ENCODE peak calls at places on chromosomes 11 and 22, in eight cellular contexts. D is activated CD4-positive, alpha-beta T cell treated with anti-CD3 and anti-CD28 coated beads, Interleukin-2, amount 10 ng/mL, durations not matched to agents 7 days and 5 days; U is NCI-H1105 treated with DMSO at 0.1 percent for 48 hours; R is activated naive CD8-positive, alpha-beta T cell treated with anti-CD3 and anti-CD28 coated beads for 36 hours; M is choroid plexus epithelial cell; Y is A549; A is Kasumi-1; X is stimulated activated CD4-positive, alpha-beta T cell treated with anti-CD3 and anti-CD28 coated beads, Interleukin-12 subunit alpha, Interleukin-12 subunit beta, amount 100 ng/mL, for 24 hours. K is an unnamed sample.

GRCh38 chr11:76835928-76836612 is 24.6 kb upstream of the ACER3 start:
- DNase-seq in X (no peak), U (peak), D (no peak), A (no peak), R (no peak), M (peak), Y (peak), K (peak)

GRCh38 chr11:123474994-123475393 is 44.9 kb downstream of the GRAMD1B start:
- DNase-seq in X (no peak), R (no peak), D (no peak), A (no peak), Y (peak), M (peak), U (no peak), K (no peak)

GRCh38 chr11:11555228-11555627 is 66.6 kb downstream of the GALNT18 start:
- DNase-seq in D (no peak), A (no peak), U (peak), M (no peak), Y (no peak), X (no peak), R (no peak), K (peak)

GRCh38 chr11:8905528-8906165 is 5.3 kb upstream of the AKIP1 start:
- DNase-seq in U (no peak), M (peak), R (no peak), X (no peak), A (no peak), D (no peak), Y (peak), K (no peak)

GRCh38 chr11:128904872-128905344 is 13.8 kb downstream of the KCNJ5 start:
- DNase-seq in X (no peak), U (peak), D (no peak), M (no peak), Y (peak), R (no peak), A (peak), K (peak)

GRCh38 chr22:49737101-49737551 is 90.5 kb downstream of the BRD1 start:
- DNase-seq in X (no peak), R (no peak), M (no peak), D (no peak), U (no peak), A (no peak), Y (no peak), K (no peak)

GRCh38 chr22:17234144-17234623 is 14.9 kb upstream of the ADA2 start:
- DNase-seq in U (no peak), A (no peak), X (no peak), D (no peak), Y (peak), R (no peak), M (peak), K (no peak)

GRCh38 chr22:26779929-26780328 is 122.5 kb downstream of the MIAT start:
- DNase-seq in U (no peak), A (no peak), D (no peak), R (no peak), M (no peak), Y (no peak), X (no peak), K (no peak)

GRCh38 chr22:39645532-39645931 is 75.0 kb downstream of the CACNA1I start:
- DNase-seq in Y (no peak), A (no peak), X (no peak), M (no peak), R (no peak), U (no peak), D (no peak), K (no peak)

K was measured in D341Med.